ENCODE peak calls at places on chromosomes 13 and 19, in six cellular contexts. A is sigmoid colon, R is HFF-Myc, B is heart left ventricle, K is fibroblast of lung, Z is neural progenitor cell. M is an unnamed sample.

GRCh38 chr13:21465710-21466160 is 6.6 kb upstream of the ZDHHC20 start:
- DNase-seq in A (no peak), Z (peak), K (no peak), R (no peak), B (no peak), M (no peak)

GRCh38 chr19:7360393-7360984 is 11.8 kb downstream of the ARHGEF18 start:
- DNase-seq in B (no peak), K (peak), Z (no peak), R (no peak), A (no peak), M (no peak)

GRCh38 chr19:32901504-32902161 is 32.1 kb upstream of the SLC7A9 start:
- DNase-seq in Z (no peak), K (no peak), B (no peak), R (no peak), A (no peak), M (no peak)

GRCh38 chr13:93726173-93727019 is 499.8 kb downstream of the GPC6 start:
- DNase-seq in B (no peak), A (no peak), Z (peak), K (no peak), R (peak), M (no peak)

GRCh38 chr19:54095136-54095858 is 5.3 kb downstream of the OSCAR start:
- DNase-seq in R (no peak), A (peak), B (no peak), Z (no peak), K (no peak), M (no peak)

GRCh38 chr13:46343279-46343949 is 43.6 kb downstream of the RUBCNL start:
- DNase-seq in A (no peak), R (no peak), K (no peak), Z (no peak), B (no peak), M (no peak)

GRCh38 chr19:24073807-24074206 is 13.2 kb upstream of the ZNF254 start:
- DNase-seq in Z (no peak), R (no peak), K (no peak), A (no peak), B (no peak), M (no peak)

GRCh38 chr19:50974702-50975555 is 5.5 kb upstream of the KLK6 start:
- DNase-seq in K (no peak), R (no peak), B (no peak), A (peak), Z (peak), M (no peak)

GRCh38 chr13:34349091-34349722 is 531.3 kb downstream of the RFC3 start:
- DNase-seq in K (peak), A (peak), R (peak), B (peak), Z (no peak), M (peak)

GRCh38 chr13:43196171-43196611 is 172.8 kb downstream of the DNAJC15 start:
- DNase-seq in A (peak), R (no peak), B (peak), K (peak), Z (no peak), M (no peak)

GRCh38 chr19:4803736-4804695 is 12.5 kb downstream of the FEM1A start:
- DNase-seq in A (no peak), B (peak), Z (peak), K (peak), R (no peak), M (peak)

GRCh38 chr19:7981661-7982060 is 23.8 kb downstream of the ELAVL1 start:
- DNase-seq in B (no peak), A (no peak), Z (no peak), R (no peak), K (no peak), M (no peak)

DNA sequence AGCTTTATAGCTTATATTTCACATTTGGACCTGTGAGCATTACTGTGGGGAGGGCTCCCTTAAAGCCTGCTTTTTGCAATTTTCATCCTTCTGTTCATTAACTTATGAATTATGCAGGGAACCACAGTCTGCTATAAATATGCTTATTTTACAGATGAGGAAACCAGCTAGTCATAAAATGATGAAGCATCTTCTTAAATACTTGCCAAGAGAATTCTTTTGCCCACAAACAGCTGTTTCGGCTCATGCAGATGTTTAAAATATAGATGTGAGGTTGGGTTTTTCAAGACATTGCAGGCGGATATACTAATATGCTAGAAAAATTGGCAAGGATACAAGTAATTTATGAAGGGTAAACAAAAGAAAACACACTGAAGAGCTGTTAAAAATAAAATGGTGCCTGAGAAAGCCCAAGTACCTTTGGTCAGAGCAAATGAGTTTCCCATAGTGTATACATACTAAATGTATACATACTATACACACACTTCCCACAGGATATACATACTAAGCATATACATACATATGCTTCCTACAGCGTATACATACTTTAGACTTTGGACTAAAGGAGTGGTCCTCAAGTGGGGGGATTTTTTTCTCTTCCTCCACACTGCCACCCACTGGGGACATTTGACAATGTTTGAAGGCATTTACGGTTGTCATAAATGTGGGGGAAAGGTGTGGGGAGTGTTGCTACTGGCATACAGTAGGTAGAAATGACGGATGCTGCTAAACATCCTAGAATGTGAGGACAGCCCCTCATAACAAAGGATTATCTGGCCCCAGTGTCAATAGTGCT is 164.9 kb upstream of the CSNK1A1L start:
- DNase-seq in A (no peak), Z (no peak), K (peak), R (no peak), B (no peak), M (no peak)
- H3K4me3 ChIP-seq in A (no peak), Z (no peak), K (no peak), R (no peak), B (no peak), M (no peak)

GRCh38 chr19:3365093-3365446 is 1.3 kb upstream of the NFIC start:
- DNase-seq in A (no peak), R (no peak), B (no peak), K (no peak), Z (no peak), M (no peak)
- H3K4me3 ChIP-seq in A (no peak), R (no peak), B (no peak), K (no peak), Z (no peak), M (no peak)

DNA sequence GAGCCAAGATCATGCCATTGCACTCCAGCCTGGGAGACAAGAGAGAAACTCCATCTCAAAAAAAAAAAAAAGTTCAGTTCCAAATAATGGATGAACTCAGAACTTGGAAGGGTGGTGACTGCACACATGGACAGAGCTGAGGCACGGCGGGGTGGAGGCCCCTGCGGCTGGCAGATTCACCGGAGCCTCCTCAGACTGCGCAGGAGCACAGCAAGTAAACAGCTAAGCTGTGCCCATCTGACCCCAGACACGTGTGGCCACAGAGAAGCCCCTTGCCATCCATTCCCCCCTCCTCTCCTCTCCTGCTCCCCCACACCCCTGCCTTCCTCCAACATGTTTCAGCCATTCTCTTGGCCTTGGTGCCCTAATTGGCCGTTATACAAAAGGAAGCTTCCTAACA is 15.6 kb upstream of the PROZ start:
- DNase-seq in K (no peak), B (no peak), R (no peak), Z (no peak), A (no peak), M (no peak)
- H3K4me3 ChIP-seq in K (no peak), B (no peak), R (no peak), Z (no peak), A (no peak), M (no peak)

DNA sequence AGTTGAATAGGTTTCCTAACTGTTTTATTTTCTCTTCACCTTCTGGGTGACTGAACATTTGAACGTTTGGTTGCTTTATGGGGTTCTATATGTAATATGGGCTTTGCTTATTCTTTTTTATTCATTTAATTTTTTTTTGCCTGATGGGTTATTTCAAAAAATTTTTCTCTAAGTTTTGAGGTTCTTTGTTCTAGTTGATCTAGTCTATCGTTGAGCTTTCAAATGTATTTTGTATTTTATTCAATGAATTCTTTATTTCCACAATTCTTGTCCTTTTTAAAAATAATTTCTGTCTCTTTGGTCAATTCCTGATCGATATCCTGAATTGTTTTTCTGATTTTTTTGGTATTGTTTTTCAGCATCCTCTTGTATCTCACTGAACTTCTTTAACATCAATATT is 239.5 kb upstream of the PCDH9 start:
- DNase-seq in K (no peak), Z (no peak), R (no peak), A (no peak), B (no peak), M (no peak)
- H3K4me3 ChIP-seq in K (no peak), Z (no peak), R (no peak), A (no peak), B (no peak), M (no peak)

DNA sequence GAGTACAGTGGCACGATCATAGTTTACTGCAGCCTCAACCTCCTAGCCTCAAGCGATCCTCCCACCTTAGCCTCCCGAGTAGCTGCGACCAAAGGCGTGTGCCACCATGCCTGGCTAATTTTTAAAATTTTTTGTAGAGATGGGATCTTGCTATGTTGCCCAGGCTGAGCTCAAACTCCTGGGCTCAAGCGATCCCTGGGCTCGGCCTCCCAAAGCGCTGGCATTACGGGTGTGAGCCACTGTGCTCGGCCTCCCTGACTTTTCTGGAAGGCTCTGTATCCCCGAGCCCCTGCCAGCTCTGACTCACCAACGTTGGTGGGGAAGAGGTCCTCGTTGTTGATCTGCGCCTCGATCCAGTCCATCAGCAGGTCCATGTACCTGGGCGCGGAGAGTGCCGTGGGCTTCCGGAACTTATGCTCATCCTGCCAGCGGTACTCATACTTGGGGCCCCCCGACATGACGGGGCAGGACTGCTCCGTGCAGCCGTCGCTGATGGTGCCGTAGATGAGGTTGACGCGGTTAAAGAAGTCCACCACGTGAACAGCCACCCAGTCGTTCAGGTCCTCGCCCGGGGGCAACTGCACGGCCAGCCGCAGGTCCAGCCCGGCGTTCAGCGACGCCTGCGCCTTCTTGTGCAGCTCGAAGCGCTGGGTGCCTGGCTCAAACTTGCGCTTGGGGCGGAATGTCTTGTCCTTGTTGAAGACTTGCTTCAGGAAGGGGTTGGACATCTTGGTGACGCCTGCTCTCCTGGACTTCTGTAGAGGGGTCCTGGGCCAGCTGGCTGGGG is 18.1 kb downstream of the MOB3A start:
- DNase-seq in B (no peak), Z (no peak), A (no peak), K (no peak), R (no peak), M (no peak)
- H3K4me3 ChIP-seq in B (no peak), Z (no peak), A (no peak), K (no peak), R (no peak), M (no peak)

GRCh38 chr13:110157718-110158117 is 149.2 kb downstream of the COL4A1 start:
- DNase-seq in Z (no peak), R (no peak), A (no peak), K (no peak), B (no peak), M (no peak)

GRCh38 chr13:110155072-110155471 is 151.9 kb downstream of the COL4A1 start:
- DNase-seq in Z (no peak), R (no peak), B (no peak), K (no peak), A (no peak), M (no peak)

GRCh38 chr13:110152351-110152750 is 154.6 kb downstream of the COL4A1 start:
- DNase-seq in K (no peak), Z (no peak), R (no peak), B (no peak), A (no peak), M (no peak)

GRCh38 chr13:110156186-110157065 is 150.5 kb downstream of the COL4A1 start:
- DNase-seq in A (no peak), R (no peak), Z (no peak), K (peak), B (no peak), M (no peak)

DNA sequence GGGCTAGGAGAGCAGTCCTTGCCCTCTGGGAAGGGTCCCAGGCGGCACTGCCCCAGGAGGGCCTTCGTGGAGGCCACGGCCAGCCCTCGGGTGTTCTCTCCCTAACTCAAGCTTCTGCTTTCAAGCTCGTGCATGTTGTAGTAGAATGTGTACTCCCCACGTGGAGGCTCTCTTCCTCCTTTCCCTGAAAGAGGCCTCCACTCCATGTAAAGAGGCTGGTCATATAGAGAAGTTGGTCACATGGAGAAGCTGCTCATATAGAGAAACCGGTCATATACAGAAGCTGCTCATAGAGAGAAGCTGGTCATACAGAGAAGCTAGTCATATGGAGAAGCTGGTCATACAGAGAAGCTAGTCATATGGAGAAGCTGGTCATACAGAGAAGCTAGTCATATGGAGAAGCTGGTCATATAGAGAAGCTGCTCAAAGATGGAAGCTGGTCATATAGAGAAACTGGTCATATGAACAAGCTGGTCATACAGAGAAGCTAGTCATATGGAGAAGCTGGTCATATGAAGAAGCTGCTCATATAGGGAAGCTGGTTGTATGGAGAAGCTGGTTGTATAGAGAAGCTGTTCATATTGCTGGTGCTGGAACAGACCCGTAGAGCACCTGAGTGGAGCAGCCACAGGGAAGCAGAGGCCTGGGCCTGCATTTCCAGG is 152.5 kb downstream of the COL4A1 start:
- DNase-seq in R (no peak), K (no peak), A (no peak), B (no peak), Z (no peak), M (no peak)
- H3K4me3 ChIP-seq in R (no peak), K (no peak), A (no peak), B (no peak), Z (no peak), M (no peak)

GRCh38 chr19:35143818-35144217 is 763 bp downstream of the FXYD7 start:
- DNase-seq in A (no peak), R (no peak), Z (no peak), K (no peak), B (no peak), M (no peak)

GRCh38 chr19:35144259-35144599 is 1.2 kb downstream of the FXYD7 start:
- DNase-seq in B (no peak), R (no peak), K (no peak), Z (peak), A (no peak), M (no peak)

GRCh38 chr19:35141627-35142401 is 1.2 kb upstream of the FXYD7 start:
- DNase-seq in Z (peak), R (no peak), B (no peak), A (no peak), K (no peak), M (peak)

GRCh38 chr19:35143231-35143715 is at the start of gene FXYD7:
- DNase-seq in K (no peak), B (no peak), R (no peak), Z (peak), A (no peak), M (no peak)

GRCh38 chr19:35142531-35143230 is 374 bp upstream of the FXYD7 start:
- DNase-seq in A (no peak), K (peak), R (no peak), B (peak), Z (peak), M (peak)
- H3K4me3 ChIP-seq in A (no peak), K (no peak), R (no peak), B (no peak), Z (peak), M (no peak)

GRCh38 chr19:15673176-15673654 is 328 bp downstream of the CYP4F12 start:
- DNase-seq in R (no peak), K (no peak), Z (no peak), B (no peak), A (no peak), M (peak)
- H3K4me3 ChIP-seq in R (no peak), K (no peak), Z (no peak), B (peak), A (peak), M (no peak)

GRCh38 chr19:53082929-53083328 is 20.3 kb downstream of the ZNF160 start:
- DNase-seq in A (no peak), B (no peak), R (no peak), Z (no peak), K (no peak), M (no peak)
- H3K4me3 ChIP-seq in A (no peak), B (no peak), R (no peak), Z (no peak), K (no peak), M (no peak)

M was measured in mucosa of descending colon.